ENCODE peak calls at places on chromosomes 3 and 15, in ten cellular contexts. K is fibroblast of mammary gland, N is lower lobe of right lung, O is fibroblast of pulmonary artery, M is A549, E is AG09309, R is uterus, L is thyroid gland, D is left ventricle myocardium inferior, T is cardiac muscle cell. S is an unnamed sample.
A peak's percentile ranks its signal among the peaks of the same experiment; 100 is the strongest.

GRCh38 chr15:69861331-69862171 is 236.2 kb downstream of the TLE3 start:
- DNase-seq in D (no peak), M (no peak), T (no peak), L (no peak), E (no peak), N (no peak), R (no peak), O (peak; percentile 25), K (no peak), S (peak; percentile 26)

GRCh38 chr15:77634266-77634962 is 1.7 kb upstream of the LINGO1 start:
- DNase-seq in M (peak; percentile 71), L (peak; percentile 44), E (no peak), D (peak; percentile 45), N (peak; percentile 66), K (peak; percentile 58), O (peak; percentile 64), T (peak; percentile 79), R (peak; percentile 31), S (peak; percentile 34)

GRCh38 chr3:141816958-141817357 is 53.8 kb downstream of the GRK7 start:
- DNase-seq in N (no peak), R (no peak), E (no peak), M (no peak), K (no peak), L (no peak), T (no peak), D (no peak), O (no peak), S (no peak)

GRCh38 chr15:69298354-69298696 is 387 bp upstream of the PAQR5 start:
- DNase-seq in R (no peak), M (no peak), T (no peak), L (no peak), N (no peak), O (no peak), E (no peak), K (no peak), D (no peak), S (no peak)

GRCh38 chr15:49530106-49530505 is 90.5 kb downstream of the FAM227B start:
- DNase-seq in K (peak; percentile 40), O (peak; percentile 5), D (no peak), M (no peak), L (no peak), N (no peak), R (no peak), T (no peak), E (peak; percentile 20), S (peak; percentile 78)

GRCh38 chr3:15805756-15806266 is 8.0 kb upstream of the ANKRD28 start:
- DNase-seq in K (peak; percentile 81), R (no peak), D (no peak), N (no peak), M (no peak), E (no peak), O (peak; percentile 91), L (no peak), T (no peak), S (peak; percentile 71)

GRCh38 chr3:24521306-24522154 is 26.9 kb upstream of the THRB start:
- DNase-seq in M (peak; percentile 35), L (peak; percentile 67), N (peak; percentile 74), K (peak; percentile 37), E (no peak), O (no peak), T (peak; percentile 71), D (peak; percentile 76), R (peak; percentile 51), S (peak; percentile 34)

GRCh38 chr3:135688003-135688402 is 277.5 kb upstream of the PPP2R3A start:
- DNase-seq in E (no peak), R (no peak), D (no peak), N (no peak), K (no peak), O (no peak), T (no peak), M (no peak), L (no peak), S (no peak)

GRCh38 chr3:173553635-173554280 is 156.2 kb downstream of the NLGN1 start:
- DNase-seq in O (peak; percentile 56), R (no peak), K (peak; percentile 62), M (peak; percentile 2), D (no peak), L (peak; percentile 20), T (peak; percentile 62), E (peak; percentile 23), N (no peak), S (peak; percentile 34)

GRCh38 chr3:156978471-156978961 is 152.4 kb downstream of the LEKR1 start:
- DNase-seq in L (no peak), N (no peak), M (no peak), R (no peak), O (no peak), E (no peak), D (no peak), T (no peak), K (peak; percentile 25), S (peak; percentile 3)

GRCh38 chr3:127792664-127793292 is 29.5 kb downstream of the MGLL start:
- DNase-seq in T (no peak), M (no peak), E (peak; percentile 87), O (peak; percentile 93), K (peak; percentile 99), N (no peak), D (peak; percentile 71), R (peak; percentile 53), L (peak; percentile 60), S (peak; percentile 93)

DNA sequence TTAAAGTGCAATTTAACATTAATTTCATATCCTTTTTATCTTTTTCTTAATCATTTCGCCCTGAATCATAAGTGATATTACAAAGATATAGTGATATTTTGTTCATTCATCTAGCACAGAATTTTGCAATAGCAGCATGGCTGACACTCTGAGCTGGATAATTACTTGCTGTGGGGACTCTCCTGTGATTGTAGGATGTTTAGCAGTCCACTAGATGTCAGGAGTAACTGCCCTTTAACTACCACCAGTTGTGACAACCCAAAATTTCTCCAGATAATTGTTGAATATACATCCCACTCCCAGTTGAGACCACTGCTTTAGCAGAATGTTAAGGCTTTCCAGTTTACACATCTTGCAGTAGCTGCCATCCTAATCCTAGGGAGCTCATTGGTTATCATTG is 196.8 kb upstream of the MBNL1 start:
- DNase-seq in R (no peak), E (peak; percentile 44), O (peak; percentile 82), D (no peak), T (peak; percentile 36), K (peak; percentile 73), M (no peak), L (no peak), N (no peak), S (peak; percentile 71)
- TF ChIP-seq CTCF in R (no peak), E (peak; percentile 62), O (peak; percentile 69), D (peak; percentile 61), T (peak; percentile 64), K (peak; percentile 65), M (peak; percentile 37), L (no peak), N (peak; percentile 51), S (peak; percentile 62)

GRCh38 chr15:36888018-36888992 is 212.0 kb downstream of the MEIS2 start:
- DNase-seq in K (peak; percentile 44), O (peak; percentile 56), N (no peak), E (no peak), M (no peak), T (peak; percentile 78), R (peak; percentile 70), D (no peak), L (no peak), S (no peak)
- H3K4me3 ChIP-seq in K (peak overlapping the region; percentile 40), O (peak overlapping the region; percentile 51), N (peak overlapping the region; percentile 45), E (no peak overlapping the region), M (no peak overlapping the region), T (peak overlapping the region; percentile 27), R (peak overlapping the region; percentile 41), D (peak overlapping the region; percentile 59), L (no peak overlapping the region), S (peak overlapping the region; percentile 33)

GRCh38 chr3:175146258-175146657 is 287.1 kb downstream of the NAALADL2 start:
- DNase-seq in E (peak; percentile 13), L (no peak), N (no peak), D (no peak), O (peak; percentile 53), R (no peak), K (peak; percentile 38), M (no peak), T (no peak), S (peak; percentile 37)
- TF ChIP-seq CTCF in E (peak; percentile 50), L (no peak), N (no peak), D (peak; percentile 21), O (peak; percentile 49), R (no peak), K (peak; percentile 49), M (no peak), T (peak; percentile 45), S (peak; percentile 39)

GRCh38 chr3:74617786-74618185 is 3.3 kb upstream of the CNTN3 start:
- DNase-seq in T (no peak), D (no peak), E (no peak), R (no peak), L (no peak), M (no peak), N (no peak), K (no peak), O (no peak), S (no peak)

GRCh38 chr3:74607803-74608202 is 6.7 kb downstream of the CNTN3 start:
- DNase-seq in D (no peak), L (no peak), K (no peak), R (no peak), E (no peak), O (no peak), N (no peak), M (no peak), T (no peak), S (no peak)

GRCh38 chr3:74614133-74614967 is at the start of gene CNTN3:
- DNase-seq in M (no peak), R (no peak), D (peak; percentile 21), O (peak; percentile 42), K (peak; percentile 35), L (peak; percentile 65), E (no peak), N (peak; percentile 48), T (peak; percentile 81), S (no peak)

GRCh38 chr3:74613060-74613459 is 1.4 kb downstream of the CNTN3 start:
- DNase-seq in M (no peak), O (no peak), L (no peak), T (no peak), K (peak; percentile 63), D (no peak), N (no peak), R (no peak), E (no peak), S (no peak)

DNA sequence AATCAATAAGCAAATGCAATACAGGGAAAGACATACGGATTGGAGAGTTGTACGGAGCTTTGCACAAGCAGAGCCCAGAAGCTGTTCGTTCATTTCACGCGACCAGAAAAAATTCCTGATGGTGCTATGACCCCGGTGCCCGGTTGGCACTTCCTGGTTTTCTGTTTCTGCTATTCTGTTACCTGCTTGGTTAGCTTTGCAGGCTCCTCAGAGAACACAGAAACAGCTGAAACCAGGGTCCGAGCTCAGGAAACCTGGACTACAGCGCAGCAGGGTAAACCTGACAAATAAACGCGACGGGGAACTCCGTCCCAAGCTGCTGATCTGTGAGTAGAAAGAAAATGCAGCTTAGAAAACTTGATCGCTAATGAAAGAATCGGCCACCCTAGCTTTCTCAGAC is 893 bp downstream of the CNTN3 start:
- DNase-seq in K (no peak), E (no peak), L (peak; percentile 30), D (no peak), N (no peak), O (no peak), M (no peak), R (no peak), T (no peak), S (no peak)
- H3K4me3 ChIP-seq in K (peak overlapping the region; percentile 72), E (peak overlapping the region; percentile 76), L (peak overlapping the region; percentile 13), D (peak overlapping the region; percentile 67), N (peak overlapping the region; percentile 49), O (peak overlapping the region; percentile 60), M (no peak overlapping the region), R (peak overlapping the region; percentile 32), T (peak overlapping the region; percentile 21), S (peak overlapping the region; percentile 9)